ENCODE peak calls at places on chromosomes 1 and 21, in six cellular contexts. A is H1, L is IMR-90, H is mesendoderm, C is neuronal stem cell, N is mesenchymal stem cell. K is an unnamed sample.

GRCh38 chr1:183194527-183195145 is 8.6 kb downstream of the LAMC2 start:
- DNase-seq in A (no peak), L (no peak), H (peak), C (no peak), N (no peak), K (no peak)

GRCh38 chr1:156464335-156464734 is 36.2 kb downstream of the MEF2D start:
- DNase-seq in A (no peak), L (peak), H (no peak), C (no peak), N (no peak), K (no peak)

GRCh38 chr1:55318111-55318817 is 103.1 kb upstream of the USP24 start:
- DNase-seq in A (no peak), L (peak), H (no peak), C (no peak), N (no peak), K (no peak)

GRCh38 chr1:170586942-170587593 is 55.1 kb downstream of the GORAB start:
- DNase-seq in A (no peak), L (peak), H (no peak), C (no peak), N (no peak), K (no peak)

GRCh38 chr1:170205301-170205700 is 59.5 kb downstream of the NTMT2 start:
- DNase-seq in A (no peak), L (peak), H (no peak), C (no peak), N (no peak), K (no peak)

GRCh38 chr1:53267761-53268160 is 29.4 kb upstream of the MAGOH start:
- DNase-seq in A (no peak), L (no peak), H (no peak), C (no peak), N (no peak), K (no peak)

GRCh38 chr21:43703068-43703880 is 15.7 kb upstream of the PDXK start:
- DNase-seq in A (no peak), L (peak), H (peak), C (no peak), N (peak), K (peak)

GRCh38 chr1:88398338-88398737 is 285.7 kb upstream of the PKN2 start:
- DNase-seq in A (no peak), L (no peak), H (no peak), C (no peak), N (no peak), K (no peak)

GRCh38 chr1:183896466-183897026 is 91.6 kb downstream of the RGL1 start:
- DNase-seq in A (no peak), L (peak), H (no peak), C (no peak), N (peak), K (no peak)

GRCh38 chr1:33367488-33368405 is 46.8 kb upstream of the A3GALT2 start:
- DNase-seq in A (peak), L (peak), H (peak), C (peak), N (peak), K (peak)

GRCh38 chr1:208562021-208562950 is 318.1 kb upstream of the PLXNA2 start:
- DNase-seq in A (no peak), L (no peak), H (peak), C (no peak), N (peak), K (no peak)

GRCh38 chr1:67687649-67688048 is 2.6 kb downstream of the GADD45A start:
- DNase-seq in A (no peak), L (peak), H (peak), C (no peak), N (peak), K (no peak)

GRCh38 chr1:228842094-228842775 is 107.0 kb downstream of the RHOU start:
- DNase-seq in A (no peak), L (peak), H (peak), C (no peak), N (peak), K (no peak)

GRCh38 chr1:185244015-185244747 is 72.9 kb downstream of the IVNS1ABP start:
- DNase-seq in A (no peak), L (peak), H (no peak), C (no peak), N (peak), K (no peak)

GRCh38 chr1:16061255-16061654 is 12.2 kb downstream of the FAM131C start:
- DNase-seq in A (no peak), L (no peak), H (no peak), C (no peak), N (no peak), K (no peak)

GRCh38 chr1:2633401-2633935 is 652 bp upstream of the MMEL1 start:
- DNase-seq in A (no peak), L (no peak), H (no peak), C (no peak), N (no peak), K (no peak)

GRCh38 chr1:110336300-110337039 is 2.7 kb upstream of the RBM15 start:
- DNase-seq in A (no peak), L (no peak), H (peak), C (no peak), N (no peak), K (no peak)

GRCh38 chr1:27597511-27598216 is 6.3 kb downstream of the AHDC1 start:
- DNase-seq in A (no peak), L (peak), H (no peak), C (no peak), N (no peak), K (no peak)

GRCh38 chr1:248825136-248825535 is 579 bp downstream of the SH3BP5L start:
- DNase-seq in A (no peak), L (no peak), H (no peak), C (no peak), N (no peak), K (no peak)

GRCh38 chr1:218397752-218398339 is 52.7 kb downstream of the TGFB2 start:
- DNase-seq in A (no peak), L (no peak), H (peak), C (no peak), N (no peak), K (no peak)

GRCh38 chr1:153678519-153679336 is at the start of gene NPR1:
- DNase-seq in A (no peak), L (no peak), H (peak), C (no peak), N (peak), K (peak)

GRCh38 chr1:216822480-216822879 is 99.3 kb upstream of the ESRRG start:
- DNase-seq in A (no peak), L (no peak), H (no peak), C (no peak), N (no peak), K (no peak)

GRCh38 chr1:50110656-50111055 is 1.9 kb downstream of the ELAVL4 start:
- DNase-seq in A (no peak), L (no peak), H (peak), C (peak), N (no peak), K (no peak)

GRCh38 chr1:156150107-156151000 is 3.0 kb upstream of the SEMA4A start:
- DNase-seq in A (no peak), L (no peak), H (no peak), C (peak), N (peak), K (no peak)

GRCh38 chr1:178262101-178262500 is 168.2 kb downstream of the RASAL2 start:
- DNase-seq in A (no peak), L (peak), H (peak), C (peak), N (peak), K (no peak)

GRCh38 chr1:206470692-206471414 is 577 bp downstream of the IKBKE start:
- DNase-seq in A (no peak), L (peak), H (peak), C (no peak), N (peak), K (peak)

GRCh38 chr1:18419123-18419844 is 61.4 kb upstream of the KLHDC7A start:
- DNase-seq in A (no peak), L (no peak), H (no peak), C (no peak), N (no peak), K (no peak)

GRCh38 chr1:231935856-231936255 is 309.3 kb downstream of the DISC1 start:
- DNase-seq in A (no peak), L (no peak), H (no peak), C (no peak), N (no peak), K (no peak)

GRCh38 chr1:195939844-195940243 is 668.4 kb downstream of the KCNT2 start:
- DNase-seq in A (peak), L (no peak), H (peak), C (peak), N (peak), K (peak)

GRCh38 chr1:182561432-182561831 is 27.6 kb downstream of the RNASEL start:
- DNase-seq in A (no peak), L (no peak), H (no peak), C (no peak), N (no peak), K (no peak)

GRCh38 chr1:47214554-47214953 is 17.5 kb downstream of the TAL1 start:
- DNase-seq in A (no peak), L (no peak), H (no peak), C (no peak), N (no peak), K (no peak)
- H3K23ac ChIP-seq in A (no peak), L (no peak), H (no peak), C (no peak), N (no peak), K (no peak)

GRCh38 chr1:181092056-181092455 is 3.6 kb downstream of the IER5 start:
- DNase-seq in A (no peak), L (no peak), H (no peak), C (no peak), N (no peak), K (no peak)
- H3K23ac ChIP-seq in A (no peak), L (peak), H (no peak), C (no peak), N (no peak), K (no peak)

GRCh38 chr1:194442911-194443310 is 1256.5 kb upstream of the B3GALT2 start:
- DNase-seq in A (no peak), L (no peak), H (no peak), C (no peak), N (no peak), K (no peak)

GRCh38 chr1:194437135-194437534 is 1250.7 kb upstream of the B3GALT2 start:
- DNase-seq in A (no peak), L (no peak), H (no peak), C (no peak), N (no peak), K (no peak)
- H3K23ac ChIP-seq in A (no peak), L (no peak), H (no peak), C (no peak), N (no peak), K (no peak)

GRCh38 chr1:66237722-66238479 is 296.1 kb upstream of the SGIP1 start:
- DNase-seq in A (no peak), L (peak), H (no peak), C (no peak), N (no peak), K (no peak)
- H3K23ac ChIP-seq in A (no peak), L (no peak), H (no peak), C (no peak), N (no peak), K (no peak)

GRCh38 chr1:7550981-7551380 is 220.1 kb upstream of the VAMP3 start:
- DNase-seq in A (no peak), L (no peak), H (no peak), C (no peak), N (no peak), K (no peak)

GRCh38 chr1:7551442-7551841 is 219.7 kb upstream of the VAMP3 start:
- DNase-seq in A (no peak), L (no peak), H (peak), C (no peak), N (no peak), K (no peak)

GRCh38 chr1:7550261-7550850 is 220.7 kb upstream of the VAMP3 start:
- DNase-seq in A (peak), L (no peak), H (peak), C (no peak), N (no peak), K (peak)

GRCh38 chr1:7549277-7549676 is 221.8 kb upstream of the VAMP3 start:
- DNase-seq in A (no peak), L (peak), H (peak), C (no peak), N (peak), K (no peak)

GRCh38 chr1:7549693-7550161 is 221.4 kb upstream of the VAMP3 start:
- DNase-seq in A (no peak), L (peak), H (peak), C (no peak), N (no peak), K (no peak)
- H3K23ac ChIP-seq in A (no peak), L (no peak), H (no peak), C (no peak), N (no peak), K (no peak)

K was measured in H9.